ENCODE peak calls at places on chromosomes 12 and 14, in six cellular contexts. One of them, this sample, is unnamed.

GRCh38 chr12:77366616-77367015 is 301.2 kb upstream of the E2F7 start:
- DNase-seq in stimulated activated CD8-positive, alpha-beta memory T cell treated with anti-CD3 and anti-CD28 coated beads, Interleukin-7, amount 100 ng/mL, for 4 hours: no peak
- DNase-seq in dermis microvascular lymphatic vessel endothelial cell: no peak
- DNase-seq in T-helper 2 cell: no peak
- DNase-seq in aorta: no peak
- DNase-seq in ACHN: no peak
- DNase-seq in this sample: no peak

GRCh38 chr12:30067156-30067555 is 283.4 kb upstream of the TMTC1 start:
- DNase-seq in stimulated activated CD8-positive, alpha-beta memory T cell treated with anti-CD3 and anti-CD28 coated beads, Interleukin-7, amount 100 ng/mL, for 4 hours: no peak
- DNase-seq in dermis microvascular lymphatic vessel endothelial cell: no peak
- DNase-seq in T-helper 2 cell: no peak
- DNase-seq in aorta: no peak
- DNase-seq in ACHN: no peak
- DNase-seq in this sample: no peak

GRCh38 chr12:127268121-127268520 is 998.8 kb upstream of the TMEM132C start:
- DNase-seq in stimulated activated CD8-positive, alpha-beta memory T cell treated with anti-CD3 and anti-CD28 coated beads, Interleukin-7, amount 100 ng/mL, for 4 hours: no peak
- DNase-seq in dermis microvascular lymphatic vessel endothelial cell: no peak
- DNase-seq in T-helper 2 cell: no peak
- DNase-seq in aorta: no peak
- DNase-seq in ACHN: no peak
- DNase-seq in this sample: no peak

GRCh38 chr14:100767003-100767787 is 40.5 kb downstream of the DLK1 start:
- DNase-seq in stimulated activated CD8-positive, alpha-beta memory T cell treated with anti-CD3 and anti-CD28 coated beads, Interleukin-7, amount 100 ng/mL, for 4 hours: no peak
- DNase-seq in dermis microvascular lymphatic vessel endothelial cell: no peak
- DNase-seq in T-helper 2 cell: no peak
- DNase-seq in aorta: no peak
- DNase-seq in ACHN: no peak
- DNase-seq in this sample: no peak

GRCh38 chr12:51171884-51172514 is 936 bp downstream of the TFCP2 start:
- DNase-seq in stimulated activated CD8-positive, alpha-beta memory T cell treated with anti-CD3 and anti-CD28 coated beads, Interleukin-7, amount 100 ng/mL, for 4 hours: no peak
- DNase-seq in dermis microvascular lymphatic vessel endothelial cell: peak
- DNase-seq in T-helper 2 cell: no peak
- DNase-seq in aorta: no peak
- DNase-seq in ACHN: peak
- DNase-seq in this sample: no peak

GRCh38 chr12:131438874-131439273 is 272.0 kb upstream of the SFSWAP start:
- DNase-seq in stimulated activated CD8-positive, alpha-beta memory T cell treated with anti-CD3 and anti-CD28 coated beads, Interleukin-7, amount 100 ng/mL, for 4 hours: no peak
- DNase-seq in dermis microvascular lymphatic vessel endothelial cell: no peak
- DNase-seq in T-helper 2 cell: no peak
- DNase-seq in aorta: no peak
- DNase-seq in ACHN: no peak
- DNase-seq in this sample: no peak

GRCh38 chr14:68451676-68452387 is 341.0 kb downstream of the ZFP36L1 start:
- DNase-seq in stimulated activated CD8-positive, alpha-beta memory T cell treated with anti-CD3 and anti-CD28 coated beads, Interleukin-7, amount 100 ng/mL, for 4 hours: no peak
- DNase-seq in dermis microvascular lymphatic vessel endothelial cell: no peak
- DNase-seq in T-helper 2 cell: no peak
- DNase-seq in aorta: peak
- DNase-seq in ACHN: no peak
- DNase-seq in this sample: no peak

GRCh38 chr12:26830783-26831601 is 2.0 kb downstream of the ITPR2 start:
- DNase-seq in stimulated activated CD8-positive, alpha-beta memory T cell treated with anti-CD3 and anti-CD28 coated beads, Interleukin-7, amount 100 ng/mL, for 4 hours: no peak
- DNase-seq in dermis microvascular lymphatic vessel endothelial cell: peak
- DNase-seq in T-helper 2 cell: no peak
- DNase-seq in aorta: no peak
- DNase-seq in ACHN: no peak
- DNase-seq in this sample: no peak